ENCODE peak calls at places on chromosomes 6 and 20, in seven cellular contexts. Q is Karpas-422; M is PC-9; L is Peyer's patch; N is heart right ventricle; T is dorsolateral prefrontal cortex; H is CD8-positive, alpha-beta memory T cell. O is an unnamed sample.

GRCh38 chr6:105137388-105137787 is 42.4 kb downstream of the POPDC3 start:
- DNase-seq in Q (no peak), M (no peak), L (no peak), N (peak; percentile 28), T (no peak), H (no peak), O (no peak)

GRCh38 chr6:101650402-101651100 is 257.0 kb downstream of the GRIK2 start:
- DNase-seq in Q (no peak), M (no peak), L (no peak), N (no peak), T (no peak), H (no peak), O (no peak)

GRCh38 chr6:89433637-89434499 is 916 bp downstream of the ANKRD6 start:
- DNase-seq in Q (no peak), M (no peak), L (peak; percentile 56), N (peak; percentile 16), T (peak; percentile 57), H (no peak), O (peak; percentile 36)

GRCh38 chr6:15770347-15771143 is 107.7 kb upstream of the DTNBP1 start:
- DNase-seq in Q (no peak), M (no peak), L (no peak), N (no peak), T (no peak), H (no peak), O (no peak)

GRCh38 chr6:13431861-13432465 is 55.4 kb downstream of the GFOD1 start:
- DNase-seq in Q (no peak), M (no peak), L (no peak), N (no peak), T (no peak), H (peak; percentile 69), O (no peak)

GRCh38 chr6:22442826-22443225 is 126.5 kb upstream of the HDGFL1 start:
- DNase-seq in Q (no peak), M (no peak), L (no peak), N (no peak), T (no peak), H (no peak), O (no peak)

GRCh38 chr20:3398681-3399252 is 8.7 kb downstream of the DNAAF9 start:
- DNase-seq in Q (no peak), M (no peak), L (no peak), N (no peak), T (no peak), H (no peak), O (no peak)

GRCh38 chr6:150191809-150192208 is 49.0 kb downstream of the PPP1R14C start:
- DNase-seq in Q (no peak), M (no peak), L (no peak), N (no peak), T (no peak), H (no peak), O (no peak)

GRCh38 chr20:9515211-9515580 is 806 bp downstream of the LAMP5 start:
- DNase-seq in Q (no peak), M (no peak), L (no peak), N (no peak), T (no peak), H (no peak), O (no peak)

GRCh38 chr20:9516658-9516987 is 2.2 kb downstream of the LAMP5 start:
- DNase-seq in Q (no peak), M (no peak), L (no peak), N (no peak), T (no peak), H (no peak), O (no peak)

GRCh38 chr20:9514072-9514460 is 324 bp upstream of the LAMP5 start:
- DNase-seq in Q (no peak), M (no peak), L (no peak), N (no peak), T (no peak), H (no peak), O (no peak)

GRCh38 chr20:9515761-9516657 is 1.6 kb downstream of the LAMP5 start:
- DNase-seq in Q (no peak), M (no peak), L (no peak), N (no peak), T (no peak), H (no peak), O (no peak)

GRCh38 chr20:9514461-9515210 is at the start of gene LAMP5:
- DNase-seq in Q (no peak), M (no peak), L (no peak), N (peak; percentile 12), T (peak; percentile 18), H (no peak), O (no peak)
- H3K27me3 ChIP-seq in Q (no peaks in the 10 kb centered on the region), M (peaks cover 82% of the 10 kb centered on the region), L (no peaks in the 10 kb centered on the region), N (peaks cover 99% of the 10 kb centered on the region), T (peaks cover 16% of the 10 kb centered on the region), H (no peaks in the 10 kb centered on the region), O (no peaks in the 10 kb centered on the region)

GRCh38 chr6:113959235-113959634 is 11.7 kb downstream of the HDAC2 start:
- DNase-seq in Q (no peak), M (no peak), L (no peak), N (no peak), T (no peak), H (no peak), O (no peak)
- H3K27ac ChIP-seq in Q (no peak overlapping the region), M (no peak overlapping the region), L (no peak overlapping the region), N (no peak overlapping the region), T (no peak overlapping the region), H (no peak overlapping the region), O (no peak overlapping the region)

GRCh38 chr6:72621243-72622093 is at the start of gene KCNQ5:
- DNase-seq in Q (peak; percentile 84), M (no peak), L (peak; percentile 38), N (no peak), T (no peak), H (peak; percentile 49), O (no peak)
- H3K27me3 ChIP-seq in Q (no peaks in the 10 kb centered on the region), M (no peaks in the 10 kb centered on the region), L (no peaks in the 10 kb centered on the region), N (peaks cover 35% of the 10 kb centered on the region), T (no peaks in the 10 kb centered on the region), H (no peaks in the 10 kb centered on the region), O (no peaks in the 10 kb centered on the region)

GRCh38 chr6:78875505-78875904 is 8.2 kb downstream of the IRAK1BP1 start:
- DNase-seq in Q (no peak), M (no peak), L (no peak), N (no peak), T (no peak), H (no peak), O (no peak)
- H3K27ac ChIP-seq in Q (no peak overlapping the region), M (no peak overlapping the region), L (no peak overlapping the region), N (no peak overlapping the region), T (no peak overlapping the region), H (no peak overlapping the region), O (no peak overlapping the region)

GRCh38 chr6:7540595-7540994 is 876 bp upstream of the DSP start:
- DNase-seq in Q (no peak), M (peak; percentile 59), L (no peak), N (peak; percentile 42), T (no peak), H (no peak), O (no peak)

GRCh38 chr6:7535498-7535897 is 6.0 kb upstream of the DSP start:
- DNase-seq in Q (no peak), M (peak; percentile 38), L (no peak), N (no peak), T (no peak), H (no peak), O (no peak)

GRCh38 chr6:7534192-7534591 is 7.3 kb upstream of the DSP start:
- DNase-seq in Q (no peak), M (no peak), L (no peak), N (no peak), T (no peak), H (no peak), O (no peak)

GRCh38 chr6:7538484-7538883 is 3.0 kb upstream of the DSP start:
- DNase-seq in Q (no peak), M (no peak), L (no peak), N (no peak), T (no peak), H (no peak), O (no peak)

DNA sequence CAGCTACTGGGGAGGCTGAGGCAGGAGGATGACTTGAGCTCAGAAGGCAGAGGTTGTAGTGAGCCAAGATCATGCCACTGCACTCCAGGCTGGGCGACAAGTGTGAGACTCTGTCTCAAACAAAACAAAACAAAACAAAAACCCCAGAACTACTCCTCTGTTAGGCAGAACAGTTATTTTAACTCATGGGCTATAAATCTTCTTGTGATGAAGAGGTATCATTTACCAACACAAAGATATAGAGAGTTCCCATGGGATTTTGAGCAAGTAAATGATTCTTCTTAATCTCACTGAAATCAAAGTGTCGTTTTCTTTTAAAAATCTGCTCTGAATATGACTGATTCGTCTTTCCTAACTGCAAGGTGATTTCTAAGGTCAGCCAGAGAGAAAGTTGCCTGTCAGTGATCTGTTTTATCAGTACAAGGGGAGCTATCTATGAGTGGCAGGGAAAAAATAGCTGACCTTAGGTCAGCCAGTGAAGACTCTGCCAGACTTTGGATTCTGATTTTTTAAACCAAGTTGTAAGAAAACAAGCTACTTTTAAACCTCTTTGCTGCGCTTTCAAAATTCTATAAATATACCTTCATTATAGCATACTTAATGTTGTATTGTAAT is 3.8 kb upstream of the DSP start:
- DNase-seq in Q (no peak), M (no peak), L (no peak), N (no peak), T (no peak), H (no peak), O (no peak)
- H3K27me3 ChIP-seq in Q (no peaks in the 10 kb centered on the region), M (no peaks in the 10 kb centered on the region), L (no peaks in the 10 kb centered on the region), N (peaks cover 78% of the 10 kb centered on the region), T (peaks cover 87% of the 10 kb centered on the region), H (peaks cover 17% of the 10 kb centered on the region), O (peaks cover 6% of the 10 kb centered on the region)

O was measured in naive thymus-derived CD4-positive, alpha-beta T cell.